ENCODE peak calls at places on chromosomes 7 and 10, in eight cellular contexts. One of them, this sample, is unnamed.

GRCh38 chr7:139044813-139045794 is 9.3 kb upstream of the ZC3HAV1L start:
- DNase-seq in lower leg skin: no peak
- DNase-seq in OCI-M1: peak
- DNase-seq in nucleus accumbens: no peak
- DNase-seq in ACHN: no peak
- DNase-seq in H9: no peak
- DNase-seq in stomach: no peak
- DNase-seq in SK-MEL-5: no peak
- DNase-seq in this sample: no peak

GRCh38 chr10:21530616-21531015 is 3.4 kb upstream of the MLLT10 start:
- DNase-seq in nucleus accumbens: no peak
- DNase-seq in lower leg skin: no peak
- DNase-seq in ACHN: no peak
- DNase-seq in OCI-M1: peak
- DNase-seq in SK-MEL-5: no peak
- DNase-seq in stomach: no peak
- DNase-seq in H9: no peak
- DNase-seq in this sample: no peak

GRCh38 chr10:16944081-16944922 is 127.1 kb upstream of the RSU1 start:
- DNase-seq in ACHN: no peak
- DNase-seq in SK-MEL-5: no peak
- DNase-seq in stomach: no peak
- DNase-seq in OCI-M1: peak
- DNase-seq in nucleus accumbens: no peak
- DNase-seq in lower leg skin: no peak
- DNase-seq in H9: no peak
- DNase-seq in this sample: no peak

GRCh38 chr7:106891545-106892410 is 26.7 kb downstream of the PIK3CG start:
- DNase-seq in H9: peak
- DNase-seq in ACHN: no peak
- DNase-seq in stomach: no peak
- DNase-seq in OCI-M1: peak
- DNase-seq in lower leg skin: no peak
- DNase-seq in nucleus accumbens: no peak
- DNase-seq in SK-MEL-5: peak
- DNase-seq in this sample: no peak

GRCh38 chr7:106863216-106863997 is 1.7 kb upstream of the PIK3CG start:
- DNase-seq in ACHN: no peak
- DNase-seq in lower leg skin: no peak
- DNase-seq in stomach: no peak
- DNase-seq in H9: no peak
- DNase-seq in OCI-M1: peak
- DNase-seq in SK-MEL-5: no peak
- DNase-seq in nucleus accumbens: no peak
- DNase-seq in this sample: no peak

GRCh38 chr7:1761097-1761496 is 91.0 kb downstream of the ELFN1 start:
- DNase-seq in lower leg skin: no peak
- DNase-seq in nucleus accumbens: no peak
- DNase-seq in OCI-M1: no peak
- DNase-seq in ACHN: no peak
- DNase-seq in stomach: no peak
- DNase-seq in SK-MEL-5: peak
- DNase-seq in H9: no peak
- DNase-seq in this sample: no peak

GRCh38 chr10:90193240-90193985 is 492.0 kb downstream of the KIF20B start:
- DNase-seq in lower leg skin: no peak
- DNase-seq in OCI-M1: no peak
- DNase-seq in nucleus accumbens: no peak
- DNase-seq in stomach: no peak
- DNase-seq in ACHN: no peak
- DNase-seq in SK-MEL-5: no peak
- DNase-seq in H9: no peak
- DNase-seq in this sample: no peak

GRCh38 chr7:15441915-15442314 is 119.9 kb downstream of the AGMO start:
- DNase-seq in H9: no peak
- DNase-seq in lower leg skin: no peak
- DNase-seq in ACHN: no peak
- DNase-seq in SK-MEL-5: no peak
- DNase-seq in stomach: no peak
- DNase-seq in OCI-M1: no peak
- DNase-seq in nucleus accumbens: no peak
- DNase-seq in this sample: no peak

GRCh38 chr7:18786196-18786727 is 290.7 kb downstream of the HDAC9 start:
- DNase-seq in lower leg skin: no peak
- DNase-seq in H9: no peak
- DNase-seq in stomach: no peak
- DNase-seq in ACHN: no peak
- DNase-seq in OCI-M1: no peak
- DNase-seq in SK-MEL-5: no peak
- DNase-seq in nucleus accumbens: no peak
- DNase-seq in this sample: no peak

GRCh38 chr7:46244752-46245151 is 323.7 kb upstream of the IGFBP3 start:
- DNase-seq in nucleus accumbens: no peak
- DNase-seq in stomach: no peak
- DNase-seq in lower leg skin: no peak
- DNase-seq in H9: no peak
- DNase-seq in OCI-M1: no peak
- DNase-seq in SK-MEL-5: no peak
- DNase-seq in ACHN: no peak
- DNase-seq in this sample: no peak

GRCh38 chr7:145848691-145849090 is 267.9 kb upstream of the CNTNAP2 start:
- DNase-seq in H9: peak
- DNase-seq in nucleus accumbens: no peak
- DNase-seq in SK-MEL-5: peak
- DNase-seq in OCI-M1: no peak
- DNase-seq in ACHN: peak
- DNase-seq in stomach: no peak
- DNase-seq in lower leg skin: no peak
- DNase-seq in this sample: no peak

GRCh38 chr7:5282464-5283316 is at the start of gene SLC29A4:
- DNase-seq in stomach: peak
- DNase-seq in lower leg skin: no peak
- DNase-seq in ACHN: no peak
- DNase-seq in OCI-M1: no peak
- DNase-seq in SK-MEL-5: peak
- DNase-seq in H9: no peak
- DNase-seq in nucleus accumbens: no peak
- DNase-seq in this sample: no peak

GRCh38 chr10:73874267-73875138 is at the start of gene CAMK2G:
- DNase-seq in ACHN: peak
- DNase-seq in OCI-M1: peak
- DNase-seq in stomach: peak
- DNase-seq in SK-MEL-5: peak
- DNase-seq in lower leg skin: peak
- DNase-seq in nucleus accumbens: peak
- DNase-seq in H9: peak
- DNase-seq in this sample: peak

GRCh38 chr10:5466451-5466996 is 32.8 kb downstream of the CALML5 start:
- DNase-seq in ACHN: no peak
- DNase-seq in OCI-M1: no peak
- DNase-seq in nucleus accumbens: no peak
- DNase-seq in stomach: peak
- DNase-seq in H9: peak
- DNase-seq in SK-MEL-5: no peak
- DNase-seq in lower leg skin: no peak
- DNase-seq in this sample: peak

GRCh38 chr10:119189811-119190282 is 11.2 kb upstream of the PRDX3 start:
- DNase-seq in nucleus accumbens: no peak
- DNase-seq in lower leg skin: no peak
- DNase-seq in OCI-M1: peak
- DNase-seq in ACHN: no peak
- DNase-seq in SK-MEL-5: peak
- DNase-seq in H9: no peak
- DNase-seq in stomach: no peak
- DNase-seq in this sample: peak

This sample was measured in kidney glomerular epithelial cell.